ENCODE peak calls at places on chromosomes 13 and 19, in six cellular contexts. S is activated CD8-positive, alpha-beta T cell treated with anti-CD3 and anti-CD28 coated beads for 36 hours; E is progenitor cell of endocrine pancreas; U is heart right ventricle; R is epithelial cell of esophagus; P is HL-60. T is an unnamed sample.

GRCh38 chr13:23848639-23849282 is 40.4 kb downstream of the MIPEP start:
- DNase-seq in S (no peak), E (no peak), U (no peak), R (peak; percentile 70), P (no peak), T (no peak)

GRCh38 chr13:77329133-77330008 is 2.5 kb upstream of the MYCBP2 start:
- DNase-seq in S (peak; percentile 97), E (peak; percentile 54), U (peak; percentile 86), R (peak; percentile 97), P (peak; percentile 99), T (peak; percentile 79)

GRCh38 chr13:108495686-108496363 is 133.6 kb upstream of the MYO16 start:
- DNase-seq in S (no peak), E (peak; percentile 25), U (no peak), R (peak; percentile 14), P (peak; percentile 12), T (no peak)

GRCh38 chr13:93201992-93202558 is 24.5 kb upstream of the GPC6 start:
- DNase-seq in S (no peak), E (no peak), U (no peak), R (no peak), P (no peak), T (no peak)

GRCh38 chr19:55173717-55174409 is 6.2 kb downstream of the SYT5 start:
- DNase-seq in S (peak; percentile 55), E (no peak), U (peak; percentile 66), R (peak; percentile 80), P (no peak), T (no peak)

GRCh38 chr13:102035969-102036368 is 365.9 kb downstream of the FGF14 start:
- DNase-seq in S (no peak), E (no peak), U (no peak), R (no peak), P (no peak), T (no peak)

GRCh38 chr13:30301827-30302226 is 5.5 kb downstream of the KATNAL1 start:
- DNase-seq in S (no peak), E (no peak), U (no peak), R (no peak), P (peak; percentile 0), T (no peak)

GRCh38 chr13:54241719-54242118 is 1213.1 kb downstream of the OLFM4 start:
- DNase-seq in S (no peak), E (no peak), U (no peak), R (peak; percentile 29), P (no peak), T (no peak)

GRCh38 chr13:33379597-33379996 is 94.0 kb upstream of the STARD13 start:
- DNase-seq in S (no peak), E (no peak), U (no peak), R (no peak), P (no peak), T (no peak)

GRCh38 chr13:50589139-50589538 is 254.4 kb downstream of the DLEU7 start:
- DNase-seq in S (peak; percentile 27), E (no peak), U (no peak), R (peak; percentile 82), P (peak; percentile 61), T (no peak)

GRCh38 chr19:343451-343931 is 1.1 kb downstream of the MIER2 start:
- DNase-seq in S (no peak), E (no peak), U (no peak), R (peak; percentile 51), P (no peak), T (no peak)

GRCh38 chr13:32309812-32310706 is 5.1 kb downstream of the ZAR1L start:
- DNase-seq in S (peak; percentile 25), E (no peak), U (peak; percentile 13), R (peak; percentile 65), P (peak; percentile 78), T (no peak)

GRCh38 chr19:29328586-29328985 is 115.6 kb upstream of the UQCRFS1 start:
- DNase-seq in S (no peak), E (no peak), U (no peak), R (no peak), P (no peak), T (no peak)

GRCh38 chr13:112697756-112698655 is 8.2 kb downstream of the ATP11A start:
- DNase-seq in S (no peak), E (no peak), U (no peak), R (no peak), P (no peak), T (no peak)

GRCh38 chr19:12527034-12527836 is 24.0 kb downstream of the ZNF564 start:
- DNase-seq in S (peak; percentile 22), E (no peak), U (no peak), R (peak; percentile 32), P (no peak), T (no peak)

GRCh38 chr19:51480590-51480989 is 2.3 kb downstream of the CEACAM18 start:
- DNase-seq in S (peak; percentile 23), E (peak; percentile 37), U (no peak), R (no peak), P (no peak), T (no peak)

GRCh38 chr13:28820099-28821051 is at the start of gene MTUS2:
- DNase-seq in S (peak; percentile 25), E (peak; percentile 24), U (no peak), R (peak; percentile 18), P (no peak), T (no peak)

GRCh38 chr13:24348385-24348784 is 39.0 kb downstream of the C1QTNF9 start:
- DNase-seq in S (no peak), E (no peak), U (no peak), R (peak; percentile 18), P (no peak), T (no peak)

GRCh38 chr13:30743319-30744055 is 8.1 kb downstream of the ALOX5AP start:
- DNase-seq in S (peak; percentile 22), E (no peak), U (no peak), R (peak; percentile 96), P (peak; percentile 75), T (no peak)

GRCh38 chr19:29289020-29289419 is 76.1 kb upstream of the UQCRFS1 start:
- DNase-seq in S (no peak), E (no peak), U (no peak), R (no peak), P (no peak), T (no peak)

GRCh38 chr19:294819-295686 is 3.9 kb upstream of the PLPP2 start:
- DNase-seq in S (peak; percentile 60), E (peak; percentile 48), U (no peak), R (peak; percentile 40), P (no peak), T (no peak)

GRCh38 chr19:10625003-10625761 is at the start of gene SLC44A2:
- DNase-seq in S (no peak), E (peak; percentile 89), U (peak; percentile 84), R (peak; percentile 85), P (no peak), T (peak; percentile 89)

DNA sequence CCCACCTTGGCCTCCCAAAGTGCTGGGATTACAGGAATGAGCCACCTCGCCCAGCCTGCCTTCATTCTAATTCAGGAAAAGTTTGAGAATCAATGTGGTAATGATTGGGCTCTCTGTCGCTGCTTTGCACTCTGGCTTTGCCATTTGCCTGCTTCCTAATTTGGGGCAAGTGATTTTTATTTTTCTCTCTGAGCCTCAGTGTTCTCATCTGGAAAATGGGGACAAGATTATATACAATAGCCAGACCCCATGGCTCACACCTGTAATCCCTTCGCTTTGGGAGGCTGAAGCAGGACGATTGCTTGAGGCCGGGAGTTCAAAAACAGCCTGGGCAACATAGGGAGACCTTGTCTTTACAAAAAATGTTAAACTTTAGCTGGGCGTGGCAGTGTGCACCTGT is 3.8 kb downstream of the RYR1 start:
- DNase-seq in S (no peak), E (no peak), U (no peak), R (no peak), P (no peak), T (no peak)
- TF ChIP-seq CTCF in S (no peak), E (no peak), U (no peak), R (no peak), P (no peak), T (no peak)

DNA sequence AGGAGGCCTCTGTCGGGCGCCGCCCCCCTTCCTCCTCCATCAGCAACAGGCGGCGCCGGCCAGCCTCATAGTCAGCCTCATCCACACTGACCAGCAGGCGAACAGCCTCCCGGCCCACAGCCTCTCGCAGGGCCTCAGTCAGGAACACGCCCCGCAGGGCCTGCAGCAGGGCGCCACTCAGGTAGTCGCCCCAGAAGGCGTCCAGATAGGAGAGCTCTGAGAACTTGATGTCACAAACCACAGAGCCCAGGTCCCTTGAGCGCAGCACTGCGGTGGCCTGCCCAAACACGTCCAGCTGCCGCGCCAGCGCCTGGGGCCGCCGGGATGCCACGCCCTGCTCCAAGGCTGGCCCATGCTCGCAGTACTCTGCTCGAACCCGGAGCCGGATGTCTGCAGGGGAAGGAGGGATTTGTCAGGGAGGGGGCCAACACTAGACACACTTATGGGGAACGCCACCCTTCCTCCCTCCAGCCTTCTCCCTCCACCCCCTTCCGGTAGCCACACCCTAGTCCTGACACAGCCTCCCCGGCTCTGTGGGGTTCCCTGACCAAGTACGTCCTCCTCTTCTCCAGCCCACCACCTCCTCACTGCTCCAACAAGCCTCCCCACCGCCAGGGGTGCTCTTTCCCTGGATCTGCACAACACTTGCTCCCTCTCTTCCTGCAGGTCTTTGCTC is 17.9 kb downstream of the DEDD2 start:
- DNase-seq in S (peak; percentile 84), E (no peak), U (peak; percentile 26), R (peak; percentile 84), P (peak; percentile 96), T (no peak)
- TF ChIP-seq CTCF in S (peak; percentile 50), E (no peak), U (no peak), R (peak; percentile 45), P (peak; percentile 45), T (no peak)

DNA sequence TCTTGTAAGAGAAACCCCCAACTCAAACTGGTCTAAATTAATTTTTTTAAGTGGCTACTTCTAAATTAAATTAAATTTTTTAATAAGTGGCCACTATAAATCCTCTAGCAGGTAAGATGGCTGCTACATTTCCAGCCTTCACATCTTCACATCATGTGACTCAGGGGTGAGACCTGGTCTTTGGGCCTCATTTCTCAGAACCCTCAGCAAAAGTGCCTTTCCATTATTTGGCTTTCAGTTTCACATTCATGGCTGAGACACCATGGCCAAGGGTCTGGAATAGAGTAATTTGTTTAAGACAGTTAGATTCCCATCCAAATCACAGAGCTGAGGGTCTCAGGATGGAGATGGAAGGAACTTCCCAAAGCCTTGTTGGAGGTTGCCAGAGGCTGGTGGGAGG is 47.5 kb downstream of the DCT start:
- DNase-seq in S (peak; percentile 46), E (no peak), U (no peak), R (no peak), P (no peak), T (no peak)
- TF ChIP-seq CTCF in S (no peak), E (no peak), U (no peak), R (no peak), P (no peak), T (no peak)

GRCh38 chr19:43229315-43229714 is 23.9 kb upstream of the PSG4 start:
- DNase-seq in S (no peak), E (no peak), U (no peak), R (peak; percentile 51), P (no peak), T (no peak)
- TF ChIP-seq CTCF in S (no peak), E (no peak), U (peak; percentile 43), R (peak; percentile 54), P (no peak), T (no peak)

DNA sequence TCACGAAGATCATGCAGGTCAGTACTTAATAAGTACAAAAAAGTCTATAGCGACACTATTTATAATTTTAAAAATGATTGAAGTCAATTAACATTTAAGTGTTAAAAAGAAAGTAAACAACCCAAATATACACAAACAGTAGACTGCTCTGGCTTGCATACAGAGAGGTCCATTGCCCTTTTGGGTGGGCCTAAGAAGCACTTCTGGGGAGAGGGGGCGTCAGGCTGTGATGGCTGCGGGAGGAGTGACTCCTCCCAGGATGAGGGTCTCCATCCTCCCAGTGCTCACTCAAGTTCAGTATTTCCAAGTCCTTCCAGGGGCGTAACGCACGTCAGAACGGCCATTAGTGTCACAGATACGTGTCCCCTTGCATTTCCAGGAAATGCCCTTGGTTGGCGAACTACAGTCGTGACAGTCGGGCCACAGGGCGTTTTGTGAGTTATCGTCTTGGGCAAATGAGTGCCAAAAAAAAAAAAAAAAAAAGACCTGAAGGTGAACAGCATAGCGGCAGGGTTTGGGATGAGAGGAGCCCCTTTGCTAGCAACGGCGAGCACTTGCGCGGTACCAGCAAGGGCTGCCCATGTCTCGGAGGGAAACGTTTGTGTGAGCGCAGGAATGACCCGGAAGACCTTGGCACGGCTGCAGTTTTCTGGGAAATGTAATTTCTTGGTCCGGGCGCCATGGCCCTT is at the start of gene SCGB2B2:
- DNase-seq in S (peak; percentile 77), E (no peak), U (peak; percentile 88), R (no peak), P (peak; percentile 59), T (no peak)
- TF ChIP-seq CTCF in S (no peak), E (peak; percentile 31), U (peak; percentile 28), R (no peak), P (no peak), T (peak; percentile 56)

T was measured in type B pancreatic cell.